ENCODE peak calls at places on chromosomes 7 and 10, in seven cellular contexts. X is SK-N-SH, V is GM12891, H is GM12878, R is H1, K is K562, D is HepG2. J is an unnamed sample.

GRCh38 chr10:25017247-25017590 is 807 bp downstream of the THNSL1 start:
- DNase-seq in X (peak), K (peak), R (no peak), V (peak), H (peak), D (no peak), J (peak)

GRCh38 chr10:75944061-75944460 is 512.6 kb downstream of the LRMDA start:
- DNase-seq in X (no peak), K (no peak), R (no peak), D (no peak), H (no peak), V (no peak), J (no peak)

GRCh38 chr10:100654835-100655759 is 90.3 kb upstream of the PAX2 start:
- DNase-seq in H (no peak), V (no peak), D (no peak), X (peak), R (peak), K (no peak), J (no peak)

GRCh38 chr10:91908358-91909177 is 718 bp downstream of the FGFBP3 start:
- DNase-seq in K (peak), R (peak), D (peak), H (peak), V (peak), X (peak), J (peak)

GRCh38 chr10:98467506-98468318 is 21.0 kb upstream of the HPS1 start:
- DNase-seq in H (peak), D (peak), X (peak), R (peak), K (peak), V (peak), J (peak)

GRCh38 chr7:154587812-154588211 is 415.1 kb downstream of the PAXIP1 start:
- DNase-seq in R (no peak), V (no peak), K (no peak), X (no peak), D (no peak), H (no peak), J (no peak)

GRCh38 chr10:58158806-58159205 is 108.9 kb downstream of the IPMK start:
- DNase-seq in V (no peak), H (no peak), K (no peak), R (no peak), D (no peak), X (peak), J (no peak)

GRCh38 chr10:5658871-5659618 is 7.3 kb downstream of the ASB13 start:
- DNase-seq in D (peak), H (no peak), K (no peak), X (no peak), R (peak), V (no peak), J (no peak)

GRCh38 chr7:142431491-142431890 is 173.6 kb upstream of the PRSS58 start:
- DNase-seq in K (no peak), H (no peak), X (no peak), V (no peak), R (no peak), D (no peak), J (no peak)

GRCh38 chr10:44968101-44968886 is 8.7 kb downstream of the RASSF4 start:
- DNase-seq in D (no peak), V (no peak), K (no peak), R (no peak), H (no peak), X (no peak), J (no peak)

GRCh38 chr7:104160375-104160774 is 47.4 kb downstream of the ORC5 start:
- DNase-seq in H (no peak), K (peak), X (peak), D (no peak), V (no peak), R (no peak), J (no peak)

GRCh38 chr7:149147730-149148653 is 739 bp downstream of the ZNF398 start:
- DNase-seq in V (peak), X (peak), K (peak), R (peak), D (peak), H (no peak), J (peak)

GRCh38 chr10:129074939-129075338 is 392.1 kb upstream of the MGMT start:
- DNase-seq in V (no peak), H (no peak), R (no peak), D (no peak), K (no peak), X (no peak), J (no peak)

GRCh38 chr7:79084423-79084822 is 369.0 kb downstream of the MAGI2 start:
- DNase-seq in V (no peak), D (no peak), H (no peak), K (no peak), R (no peak), X (no peak), J (no peak)
- TF ChIP-seq TAF1 in V (no peak), D (no peak), H (no peak), K (no peak), R (no peak), X (no peak), J (no peak)

GRCh38 chr10:29838529-29838928 is 203.8 kb upstream of the SVIL start:
- DNase-seq in H (no peak), K (no peak), D (no peak), R (no peak), V (no peak), X (no peak), J (no peak)

GRCh38 chr10:29843143-29843542 is 208.4 kb upstream of the SVIL start:
- DNase-seq in K (no peak), R (no peak), H (no peak), V (no peak), D (no peak), X (no peak), J (no peak)

GRCh38 chr10:29841724-29842649 is 207.2 kb upstream of the SVIL start:
- DNase-seq in X (peak), R (peak), D (peak), V (no peak), H (no peak), K (no peak), J (no peak)

GRCh38 chr10:29839826-29840515 is 205.2 kb upstream of the SVIL start:
- DNase-seq in D (no peak), V (no peak), X (no peak), R (no peak), K (no peak), H (no peak), J (no peak)

DNA sequence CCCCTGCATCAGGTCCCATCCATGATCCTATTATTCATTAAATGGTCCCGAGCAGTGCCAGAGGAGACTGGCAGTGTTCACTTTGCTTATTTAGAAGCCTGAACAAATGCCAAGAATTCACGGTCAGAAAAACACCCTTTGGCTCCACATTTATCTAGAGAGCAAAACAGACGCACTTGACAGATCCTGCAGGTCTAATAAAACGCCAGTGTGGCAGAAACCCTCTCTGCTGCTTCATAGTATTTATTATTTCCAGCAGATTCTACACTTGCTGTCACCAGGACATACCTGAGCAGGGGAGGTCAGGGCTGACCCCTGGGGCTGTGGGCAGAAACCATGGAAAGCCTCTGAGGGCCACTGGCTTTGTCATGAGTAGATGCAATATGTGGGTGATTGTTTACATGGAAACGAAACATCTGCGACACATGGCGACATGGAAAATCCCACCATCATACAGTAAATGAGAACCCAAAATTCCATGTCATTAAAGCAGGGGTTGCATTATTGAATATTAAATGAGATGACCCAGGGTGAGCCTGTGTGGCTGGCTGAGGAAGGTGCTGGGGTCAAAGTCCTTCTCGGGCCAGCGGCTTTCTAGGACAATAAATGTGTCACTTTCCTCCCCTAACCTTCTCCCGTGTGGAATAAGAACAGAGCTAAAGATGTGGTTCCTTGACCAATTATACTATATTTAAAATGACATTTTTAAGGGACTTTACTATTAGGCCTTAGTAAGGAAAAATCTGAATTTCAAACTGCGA is 205.9 kb upstream of the SVIL start:
- DNase-seq in H (no peak), R (no peak), V (no peak), D (no peak), X (peak), K (no peak), J (no peak)
- TF ChIP-seq POLR2AphosphoS5 in H (no peak), R (no peak), V (no peak), D (no peak), X (no peak), K (no peak), J (no peak)

GRCh38 chr10:33612116-33612515 is 277.6 kb upstream of the NRP1 start:
- DNase-seq in V (no peak), H (no peak), K (no peak), R (no peak), X (no peak), D (no peak), J (no peak)
- TF ChIP-seq TAF1 in V (no peak), H (no peak), K (no peak), R (no peak), X (no peak), D (no peak), J (no peak)

GRCh38 chr7:108568801-108569380 is 615 bp downstream of the THAP5 start:
- DNase-seq in D (no peak), H (no peak), K (no peak), X (no peak), V (no peak), R (no peak), J (no peak)

GRCh38 chr7:108572487-108572886 is 2.8 kb downstream of the DNAJB9 start:
- DNase-seq in V (no peak), K (no peak), R (no peak), D (no peak), X (no peak), H (no peak), J (no peak)

GRCh38 chr7:108565987-108566386 is 3.5 kb downstream of the THAP5 start:
- DNase-seq in H (no peak), V (no peak), D (no peak), X (no peak), K (no peak), R (no peak), J (no peak)

GRCh38 chr7:108569381-108570145 is at the start of the genes DNAJB9 and THAP5:
- DNase-seq in H (peak), D (peak), X (peak), K (peak), V (peak), R (peak), J (peak)

DNA sequence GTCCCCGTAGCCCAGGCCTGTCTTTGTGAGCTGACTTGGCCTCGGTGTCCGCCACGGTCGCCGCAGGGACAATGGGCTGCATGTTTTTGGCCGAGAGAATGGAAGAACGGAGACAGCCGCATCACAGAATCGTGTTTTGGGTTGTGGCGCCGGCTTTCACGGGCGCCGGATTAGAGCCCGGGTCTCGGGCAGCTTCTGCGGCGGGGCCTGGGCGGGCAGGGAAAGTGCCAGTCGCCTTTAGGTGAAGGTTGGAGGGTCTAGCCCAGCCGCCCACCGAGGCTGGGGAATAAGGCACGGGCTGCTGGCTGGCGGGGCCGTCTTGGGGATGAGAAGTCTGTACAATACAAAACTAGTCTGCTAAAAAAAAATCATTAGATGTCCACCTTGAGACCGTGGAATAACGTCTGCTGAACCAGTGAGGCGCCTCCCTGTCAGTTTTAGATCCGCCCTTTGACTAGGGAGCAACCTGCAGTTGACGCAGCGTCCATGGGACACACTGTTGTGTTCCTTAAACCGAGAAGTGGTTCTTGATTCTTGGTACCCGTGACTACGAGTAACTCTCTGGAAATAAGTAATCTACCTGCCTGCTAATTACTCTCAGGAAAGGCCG is 577 bp downstream of the DNAJB9 start:
- DNase-seq in D (peak), X (peak), V (peak), H (no peak), R (no peak), K (peak), J (no peak)
- TF ChIP-seq POLR2AphosphoS5 in D (no peak), X (no peak), V (no peak), H (no peak), R (no peak), K (no peak), J (no peak)

GRCh38 chr7:44396498-44396897 is 71.1 kb upstream of the CAMK2B start:
- DNase-seq in X (no peak), K (no peak), V (no peak), R (no peak), H (no peak), D (no peak), J (no peak)

GRCh38 chr7:44398506-44398905 is 73.1 kb upstream of the CAMK2B start:
- DNase-seq in X (no peak), K (no peak), R (no peak), D (no peak), V (no peak), H (no peak), J (no peak)

GRCh38 chr7:44395067-44395466 is 69.7 kb upstream of the CAMK2B start:
- DNase-seq in D (no peak), X (no peak), R (no peak), V (no peak), K (no peak), H (no peak), J (no peak)

GRCh38 chr7:44398953-44399574 is 73.7 kb upstream of the CAMK2B start:
- DNase-seq in V (no peak), D (no peak), X (no peak), K (no peak), H (no peak), R (no peak), J (no peak)

DNA sequence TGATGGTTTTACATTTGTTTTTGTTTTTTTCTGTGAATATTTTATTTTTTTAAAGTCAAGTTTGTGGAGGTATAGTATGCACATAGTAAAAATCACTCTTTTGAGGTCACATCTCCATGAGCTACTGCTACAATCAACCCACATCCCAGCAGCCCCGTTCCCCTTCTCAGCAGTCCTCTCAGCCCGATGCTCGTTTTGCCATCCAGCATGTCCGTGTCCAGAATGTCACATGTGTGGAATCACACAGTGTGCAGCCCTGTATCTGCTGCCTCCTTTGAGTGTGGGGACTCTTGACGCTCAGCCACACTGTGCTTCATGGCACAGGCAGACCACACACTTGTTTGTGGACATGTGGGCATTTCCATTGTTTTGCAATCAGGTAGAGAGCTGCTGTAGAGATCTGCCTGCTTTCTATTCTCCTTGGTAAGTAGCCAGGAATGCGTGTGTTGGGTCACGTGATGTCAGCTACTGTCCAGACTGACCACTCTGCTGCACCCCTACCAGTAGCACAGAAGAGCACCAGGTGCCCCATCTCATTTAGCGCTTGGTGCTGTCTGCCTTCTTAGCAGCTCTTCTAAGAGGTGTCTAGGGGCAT is 71.6 kb upstream of the CAMK2B start:
- DNase-seq in X (no peak), H (no peak), D (no peak), R (no peak), K (no peak), V (no peak), J (no peak)
- TF ChIP-seq TAF1 in X (no peak), H (no peak), D (no peak), R (no peak), K (no peak), V (no peak), J (no peak)

DNA sequence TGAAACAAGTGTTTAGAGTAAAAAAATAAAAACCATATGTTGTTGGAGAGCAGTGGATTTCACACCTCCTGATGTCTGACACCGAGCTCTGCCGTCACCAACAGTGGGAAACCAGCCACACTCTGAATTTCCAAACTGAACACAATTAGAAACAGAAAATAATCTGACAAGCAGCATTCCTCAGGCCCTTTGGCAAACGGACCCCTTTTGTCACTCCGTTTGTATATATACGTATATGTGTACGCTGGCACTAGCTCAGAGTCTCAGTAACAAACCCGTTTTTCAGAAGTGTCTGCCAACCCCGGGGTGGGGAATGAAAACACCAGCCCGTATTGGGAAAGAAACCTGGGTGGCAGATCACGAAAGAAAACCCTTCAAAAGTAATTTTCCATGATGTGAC is 32.5 kb downstream of the TACC2 start:
- DNase-seq in X (no peak), V (no peak), H (no peak), D (no peak), R (no peak), K (no peak), J (no peak)
- TF ChIP-seq POLR2AphosphoS5 in X (no peak), V (no peak), H (no peak), D (no peak), R (no peak), K (no peak), J (no peak)

GRCh38 chr10:8502611-8503010 is 448.1 kb downstream of the GATA3 start:
- DNase-seq in K (no peak), V (no peak), D (no peak), X (no peak), H (no peak), R (no peak), J (no peak)

GRCh38 chr10:8499312-8499711 is 444.8 kb downstream of the GATA3 start:
- DNase-seq in R (no peak), X (no peak), D (no peak), V (no peak), K (no peak), H (no peak), J (no peak)

GRCh38 chr10:8499752-8500390 is 445.4 kb downstream of the GATA3 start:
- DNase-seq in V (no peak), K (no peak), D (no peak), H (no peak), X (no peak), R (no peak), J (no peak)

GRCh38 chr10:8498290-8498689 is 443.8 kb downstream of the GATA3 start:
- DNase-seq in H (no peak), K (no peak), R (no peak), D (no peak), X (no peak), V (no peak), J (no peak)

DNA sequence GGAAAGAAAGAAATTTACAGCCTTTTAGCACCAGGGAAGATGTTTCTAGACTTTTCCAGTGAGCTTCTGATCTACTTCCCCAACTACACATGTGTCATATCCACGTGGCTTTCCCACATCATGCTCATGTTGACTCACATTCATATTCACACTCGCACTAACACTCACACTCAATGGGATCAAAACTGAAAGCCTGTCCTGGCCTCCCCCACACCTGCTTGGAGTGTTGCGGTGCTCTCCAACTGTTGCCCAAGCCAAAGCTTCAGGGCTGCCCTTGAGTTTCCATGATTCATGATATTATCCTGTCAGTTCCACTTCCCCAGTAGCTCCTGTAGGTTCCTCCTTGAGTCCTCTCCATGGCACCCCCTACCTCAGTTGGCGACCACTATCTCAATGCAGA is 444.4 kb downstream of the GATA3 start:
- DNase-seq in X (no peak), K (no peak), V (no peak), D (no peak), R (no peak), H (no peak), J (no peak)
- TF ChIP-seq TAF1 in X (no peak), K (no peak), V (no peak), D (no peak), R (no peak), H (no peak), J (no peak)

GRCh38 chr10:111481271-111482073 is 404.6 kb downstream of the ADRA2A start:
- DNase-seq in K (no peak), X (no peak), D (peak), V (no peak), H (no peak), R (no peak), J (no peak)

GRCh38 chr10:111486346-111486745 is 409.5 kb downstream of the ADRA2A start:
- DNase-seq in X (no peak), H (no peak), D (no peak), V (no peak), K (no peak), R (no peak), J (no peak)

GRCh38 chr10:111482074-111482350 is 405.2 kb downstream of the ADRA2A start:
- DNase-seq in R (no peak), X (no peak), H (no peak), D (no peak), K (no peak), V (no peak), J (no peak)

GRCh38 chr10:111479966-111480365 is 403.1 kb downstream of the ADRA2A start:
- DNase-seq in H (no peak), X (no peak), K (no peak), V (no peak), R (no peak), D (no peak), J (no peak)

DNA sequence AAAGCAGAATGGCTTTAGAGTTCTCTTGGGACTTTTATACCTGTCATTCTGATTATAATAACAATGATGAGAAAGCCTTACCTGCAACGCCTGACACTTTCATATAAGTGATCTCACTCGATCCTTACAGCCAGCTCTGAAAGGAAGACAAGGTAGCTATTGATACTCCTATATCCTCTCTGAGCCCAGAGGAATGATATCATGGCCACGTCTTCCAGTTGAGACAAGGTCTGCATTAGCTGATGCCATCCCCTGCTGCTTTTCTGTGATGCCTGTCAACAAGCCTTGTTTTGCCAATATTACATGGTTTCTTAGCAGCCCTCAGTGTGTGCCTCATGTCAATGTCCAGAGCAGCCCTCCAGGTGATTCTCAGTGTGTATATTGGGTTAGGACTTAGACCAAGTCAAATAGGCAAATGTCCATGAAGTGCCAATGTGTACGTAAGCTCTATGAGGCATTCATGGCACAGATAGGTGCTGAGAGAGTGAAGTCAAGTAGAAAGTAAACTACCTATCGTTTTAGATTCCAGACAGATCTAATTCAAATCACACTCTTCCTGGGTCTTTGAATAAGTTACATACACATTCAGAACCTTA is 405.9 kb downstream of the ADRA2A start:
- DNase-seq in X (no peak), K (no peak), V (no peak), D (no peak), H (no peak), R (no peak), J (no peak)
- TF ChIP-seq POLR2AphosphoS5 in X (no peak), K (no peak), V (no peak), D (no peak), H (no peak), R (no peak), J (no peak)